ENCODE peak calls at places on chromosomes 7 and 10, in six cellular contexts. F is HCT116, X is fibroblast of lung, Q is hepatocyte, J is neural progenitor cell, M is mammary epithelial cell. G is an unnamed sample. For H3K4me1, the result is how much of the 10 kb centered on the place peaks cover.

GRCh38 chr7:133971658-133972057 is 155.5 kb upstream of the LRGUK start:
- DNase-seq in F (no peak), X (no peak), Q (no peak), J (no peak), M (no peak), G (no peak)

GRCh38 chr7:42292991-42293521 is 56.0 kb upstream of the GLI3 start:
- DNase-seq in F (no peak), X (no peak), Q (no peak), J (no peak), M (peak), G (peak)

GRCh38 chr10:91296471-91296870 is 76.0 kb downstream of the PCGF5 start:
- DNase-seq in F (peak), X (peak), Q (no peak), J (peak), M (peak), G (peak)

GRCh38 chr10:125159932-125160855 is at the start of gene CTBP2:
- DNase-seq in F (peak), X (peak), Q (peak), J (peak), M (no peak), G (peak)

GRCh38 chr10:79399242-79399831 is 46.1 kb downstream of the ZCCHC24 start:
- DNase-seq in F (no peak), X (peak), Q (peak), J (peak), M (peak), G (peak)

GRCh38 chr10:91567815-91568214 is 65.1 kb downstream of the PPP1R3C start:
- DNase-seq in F (no peak), X (peak), Q (no peak), J (no peak), M (peak), G (peak)

GRCh38 chr7:146961617-146962016 is 845.0 kb downstream of the CNTNAP2 start:
- DNase-seq in F (no peak), X (peak), Q (peak), J (no peak), M (peak), G (peak)

GRCh38 chr7:92836489-92837213 is at the start of gene CDK6:
- DNase-seq in F (no peak), X (peak), Q (peak), J (peak), M (peak), G (peak)

GRCh38 chr10:89894051-89894450 is 192.7 kb downstream of the KIF20B start:
- DNase-seq in F (no peak), X (peak), Q (no peak), J (no peak), M (no peak), G (no peak)

GRCh38 chr10:7428673-7429350 is 18.0 kb upstream of the SFMBT2 start:
- DNase-seq in F (no peak), X (peak), Q (no peak), J (no peak), M (no peak), G (no peak)

GRCh38 chr7:29040570-29040906 is 82.4 kb upstream of the TRIL start:
- DNase-seq in F (no peak), X (peak), Q (no peak), J (no peak), M (no peak), G (peak)

GRCh38 chr7:155007947-155008346 is 5.0 kb upstream of the PAXIP1 start:
- DNase-seq in F (peak), X (no peak), Q (no peak), J (peak), M (no peak), G (peak)

GRCh38 chr10:72228318-72228751 is 12.3 kb upstream of the ASCC1 start:
- DNase-seq in F (no peak), X (no peak), Q (no peak), J (no peak), M (no peak), G (no peak)

GRCh38 chr7:84238611-84239010 is 44.0 kb upstream of the SEMA3A start:
- DNase-seq in F (no peak), X (no peak), Q (no peak), J (no peak), M (no peak), G (no peak)

GRCh38 chr7:80277434-80278427 is 143.1 kb downstream of the GNAI1 start:
- DNase-seq in F (peak), X (peak), Q (peak), J (no peak), M (peak), G (peak)

GRCh38 chr7:130356121-130356759 is 11.6 kb downstream of the CPA5 start:
- DNase-seq in F (peak), X (peak), Q (peak), J (peak), M (peak), G (peak)

GRCh38 chr7:74365320-74366022 is 76.3 kb downstream of the CLIP2 start:
- DNase-seq in F (peak), X (peak), Q (peak), J (peak), M (no peak), G (peak)

GRCh38 chr10:29163746-29164145 is 125.1 kb upstream of the LYZL1 start:
- DNase-seq in F (no peak), X (peak), Q (no peak), J (no peak), M (peak), G (peak)

GRCh38 chr10:21135396-21135973 is 238.4 kb upstream of the NEBL start:
- DNase-seq in F (no peak), X (peak), Q (no peak), J (no peak), M (no peak), G (no peak)

GRCh38 chr10:128124813-128125403 is 1.3 kb downstream of the MKI67 start:
- DNase-seq in F (no peak), X (no peak), Q (no peak), J (peak), M (peak), G (no peak)

GRCh38 chr7:116650436-116650835 is 21.6 kb upstream of the MET start:
- DNase-seq in F (no peak), X (no peak), Q (no peak), J (no peak), M (no peak), G (no peak)

GRCh38 chr10:3763035-3763456 is 22.0 kb downstream of the KLF6 start:
- DNase-seq in F (peak), X (peak), Q (peak), J (no peak), M (peak), G (peak)

GRCh38 chr10:77162697-77163096 is 474.9 kb downstream of the KCNMA1 start:
- DNase-seq in F (no peak), X (peak), Q (no peak), J (no peak), M (peak), G (peak)

GRCh38 chr10:47042199-47042473 is 130.9 kb downstream of the PTPN20 start:
- DNase-seq in F (no peak), X (no peak), Q (no peak), J (no peak), M (no peak), G (no peak)

GRCh38 chr10:43384252-43385221 is 13.1 kb downstream of the FXYD4 start:
- DNase-seq in F (no peak), X (no peak), Q (no peak), J (no peak), M (no peak), G (no peak)

GRCh38 chr10:49322371-49323170 is 23.6 kb downstream of the C10orf71 start:
- DNase-seq in F (no peak), X (no peak), Q (no peak), J (no peak), M (no peak), G (no peak)

GRCh38 chr10:14742815-14743214 is 31.9 kb downstream of the FAM107B start:
- DNase-seq in F (no peak), X (no peak), Q (no peak), J (no peak), M (no peak), G (no peak)

GRCh38 chr7:109387530-109387929 is 817.9 kb downstream of the DNAJB9 start:
- DNase-seq in F (no peak), X (no peak), Q (no peak), J (no peak), M (no peak), G (no peak)

GRCh38 chr7:116515584-116515983 is 9.3 kb upstream of the CAV1 start:
- DNase-seq in F (no peak), X (no peak), Q (no peak), J (no peak), M (no peak), G (no peak)

GRCh38 chr10:125006921-125007391 is 65.0 kb downstream of the ZRANB1 start:
- DNase-seq in F (no peak), X (no peak), Q (peak), J (no peak), M (no peak), G (peak)

GRCh38 chr10:132464256-132465192 is 67.5 kb downstream of the PWWP2B start:
- DNase-seq in F (no peak), X (no peak), Q (peak), J (no peak), M (no peak), G (peak)

GRCh38 chr7:152956006-152956405 is 196.5 kb downstream of the ACTR3B start:
- DNase-seq in F (no peak), X (no peak), Q (no peak), J (peak), M (no peak), G (no peak)

GRCh38 chr10:114022751-114023150 is 20.9 kb upstream of the ADRB1 start:
- DNase-seq in F (no peak), X (no peak), Q (no peak), J (no peak), M (no peak), G (no peak)

GRCh38 chr7:74272305-74273038 is 16.7 kb upstream of the CLIP2 start:
- DNase-seq in F (no peak), X (peak), Q (peak), J (no peak), M (peak), G (peak)

GRCh38 chr10:117477241-117477947 is 65.2 kb upstream of the EMX2 start:
- DNase-seq in F (no peak), X (no peak), Q (no peak), J (no peak), M (no peak), G (peak)

GRCh38 chr7:72546586-72546985 is 134.4 kb upstream of the CALN1 start:
- DNase-seq in F (no peak), X (no peak), Q (no peak), J (no peak), M (no peak), G (no peak)

GRCh38 chr7:68269410-68269809 is 1272.8 kb downstream of the TYW1 start:
- DNase-seq in F (no peak), X (peak), Q (peak), J (no peak), M (no peak), G (peak)

GRCh38 chr10:33201971-33202370 is 132.5 kb downstream of the NRP1 start:
- DNase-seq in F (no peak), X (no peak), Q (no peak), J (no peak), M (no peak), G (no peak)

GRCh38 chr10:86262671-86263165 is 103.9 kb downstream of the GRID1 start:
- DNase-seq in F (no peak), X (peak), Q (no peak), J (peak), M (no peak), G (no peak)

GRCh38 chr10:100729877-100730738 is 15.3 kb upstream of the PAX2 start:
- DNase-seq in F (no peak), X (no peak), Q (no peak), J (peak), M (no peak), G (no peak)
- TF ChIP-seq EZH2 in F (no peak), X (no peak), Q (peak), J (peak), M (peak), G (peak)

DNA sequence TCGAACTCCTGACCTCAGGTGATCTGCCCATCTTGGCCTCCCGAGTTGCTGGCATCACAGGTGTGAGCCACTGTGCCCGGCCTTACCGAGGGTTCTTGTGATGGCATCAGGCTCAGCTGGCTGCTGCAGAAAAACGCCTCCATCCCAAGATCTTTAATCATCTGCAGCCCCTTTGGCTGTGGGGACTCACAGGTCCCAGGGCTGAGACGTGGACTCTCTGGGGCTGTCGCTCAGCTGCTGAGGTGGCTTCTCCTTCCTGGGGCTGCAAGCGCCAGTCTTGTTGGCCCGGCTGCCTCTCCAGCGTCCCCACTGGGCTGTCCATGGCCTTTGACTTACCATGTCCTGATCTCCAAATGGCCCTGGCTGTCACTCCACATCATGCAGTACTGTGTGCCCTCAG is 20.0 kb downstream of the AMZ1 start:
- DNase-seq in F (no peak), X (no peak), Q (no peak), J (no peak), M (no peak), G (no peak)
- H3K4me1 ChIP-seq in F (under half), X (under half), Q (under half), J (under half), M (under half), G (under half)

GRCh38 chr10:22476601-22477364 is 131.5 kb downstream of the SPAG6 start:
- DNase-seq in F (no peak), X (no peak), Q (peak), J (peak), M (no peak), G (no peak)
- TF ChIP-seq EZH2 in F (no peak), X (no peak), Q (peak), J (peak), M (no peak), G (no peak)

GRCh38 chr7:148865283-148865682 is 18.8 kb downstream of the EZH2 start:
- DNase-seq in F (no peak), X (no peak), Q (no peak), J (no peak), M (no peak), G (no peak)
- H3K4me1 ChIP-seq in F (under half), X (under half), Q (under half), J (under half), M (under half), G (under half)